ENCODE peak calls at places on chromosomes 6 and 20, in seven cellular contexts. One of them, this sample, is unnamed.

GRCh38 chr6:127053032-127053908 is 65.2 kb upstream of the RSPO3 start:
- DNase-seq in SK-N-DZ: no peak
- DNase-seq in Peyer's patch: no peak
- DNase-seq in choroid plexus epithelial cell: peak; percentile 56
- DNase-seq in stimulated activated CD4-positive, alpha-beta T cell treated with anti-CD3 and anti-CD28 coated beads, Interleukin-1b, Interleukin-23, amount 100 ng/mL, for 1 hour: no peak
- DNase-seq in occipital lobe: no peak
- DNase-seq in naive thymus-derived CD8-positive, alpha-beta T cell: no peak
- DNase-seq in this sample: no peak

GRCh38 chr6:57262491-57262890 is 40.4 kb upstream of the RAB23 start:
- DNase-seq in SK-N-DZ: no peak
- DNase-seq in Peyer's patch: peak; percentile 19
- DNase-seq in choroid plexus epithelial cell: peak; percentile 74
- DNase-seq in stimulated activated CD4-positive, alpha-beta T cell treated with anti-CD3 and anti-CD28 coated beads, Interleukin-1b, Interleukin-23, amount 100 ng/mL, for 1 hour: no peak
- DNase-seq in occipital lobe: no peak
- DNase-seq in naive thymus-derived CD8-positive, alpha-beta T cell: no peak
- DNase-seq in this sample: peak; percentile 73

GRCh38 chr20:64092258-64093012 is 8.2 kb upstream of the LKAAEAR1 start:
- DNase-seq in SK-N-DZ: peak; percentile 67
- DNase-seq in Peyer's patch: no peak
- DNase-seq in choroid plexus epithelial cell: no peak
- DNase-seq in stimulated activated CD4-positive, alpha-beta T cell treated with anti-CD3 and anti-CD28 coated beads, Interleukin-1b, Interleukin-23, amount 100 ng/mL, for 1 hour: no peak
- DNase-seq in occipital lobe: peak; percentile 38
- DNase-seq in naive thymus-derived CD8-positive, alpha-beta T cell: no peak
- DNase-seq in this sample: no peak

GRCh38 chr6:14452567-14453527 is 335.3 kb downstream of the CD83 start:
- DNase-seq in SK-N-DZ: peak; percentile 30
- DNase-seq in Peyer's patch: no peak
- DNase-seq in choroid plexus epithelial cell: no peak
- DNase-seq in stimulated activated CD4-positive, alpha-beta T cell treated with anti-CD3 and anti-CD28 coated beads, Interleukin-1b, Interleukin-23, amount 100 ng/mL, for 1 hour: no peak
- DNase-seq in occipital lobe: no peak
- DNase-seq in naive thymus-derived CD8-positive, alpha-beta T cell: peak; percentile 69
- DNase-seq in this sample: peak; percentile 47

GRCh38 chr6:79810153-79810806 is 137.1 kb downstream of the ELOVL4 start:
- DNase-seq in SK-N-DZ: peak; percentile 100
- DNase-seq in Peyer's patch: no peak
- DNase-seq in choroid plexus epithelial cell: peak; percentile 2
- DNase-seq in stimulated activated CD4-positive, alpha-beta T cell treated with anti-CD3 and anti-CD28 coated beads, Interleukin-1b, Interleukin-23, amount 100 ng/mL, for 1 hour: no peak
- DNase-seq in occipital lobe: no peak
- DNase-seq in naive thymus-derived CD8-positive, alpha-beta T cell: no peak
- DNase-seq in this sample: no peak

GRCh38 chr20:51531141-51531710 is 11.3 kb downstream of the NFATC2 start:
- DNase-seq in SK-N-DZ: no peak
- DNase-seq in Peyer's patch: no peak
- DNase-seq in choroid plexus epithelial cell: peak; percentile 12
- DNase-seq in stimulated activated CD4-positive, alpha-beta T cell treated with anti-CD3 and anti-CD28 coated beads, Interleukin-1b, Interleukin-23, amount 100 ng/mL, for 1 hour: peak; percentile 56
- DNase-seq in occipital lobe: no peak
- DNase-seq in naive thymus-derived CD8-positive, alpha-beta T cell: no peak
- DNase-seq in this sample: no peak

GRCh38 chr6:42110683-42111082 is 31.7 kb downstream of the C6orf132 start:
- DNase-seq in SK-N-DZ: no peak
- DNase-seq in Peyer's patch: no peak
- DNase-seq in choroid plexus epithelial cell: no peak
- DNase-seq in stimulated activated CD4-positive, alpha-beta T cell treated with anti-CD3 and anti-CD28 coated beads, Interleukin-1b, Interleukin-23, amount 100 ng/mL, for 1 hour: no peak
- DNase-seq in occipital lobe: no peak
- DNase-seq in naive thymus-derived CD8-positive, alpha-beta T cell: no peak
- DNase-seq in this sample: no peak

GRCh38 chr6:134534708-134535149 is 216.8 kb upstream of the SGK1 start:
- DNase-seq in SK-N-DZ: no peak
- DNase-seq in Peyer's patch: no peak
- DNase-seq in choroid plexus epithelial cell: peak; percentile 76
- DNase-seq in stimulated activated CD4-positive, alpha-beta T cell treated with anti-CD3 and anti-CD28 coated beads, Interleukin-1b, Interleukin-23, amount 100 ng/mL, for 1 hour: no peak
- DNase-seq in occipital lobe: no peak
- DNase-seq in naive thymus-derived CD8-positive, alpha-beta T cell: no peak
- DNase-seq in this sample: no peak

GRCh38 chr6:46044876-46045617 is 29.4 kb upstream of the CLIC5 start:
- DNase-seq in SK-N-DZ: no peak
- DNase-seq in Peyer's patch: no peak
- DNase-seq in choroid plexus epithelial cell: peak; percentile 91
- DNase-seq in stimulated activated CD4-positive, alpha-beta T cell treated with anti-CD3 and anti-CD28 coated beads, Interleukin-1b, Interleukin-23, amount 100 ng/mL, for 1 hour: no peak
- DNase-seq in occipital lobe: no peak
- DNase-seq in naive thymus-derived CD8-positive, alpha-beta T cell: no peak
- DNase-seq in this sample: peak; percentile 89

GRCh38 chr6:35181313-35181932 is 32.3 kb upstream of the SCUBE3 start:
- DNase-seq in SK-N-DZ: no peak
- DNase-seq in Peyer's patch: no peak
- DNase-seq in choroid plexus epithelial cell: peak; percentile 66
- DNase-seq in stimulated activated CD4-positive, alpha-beta T cell treated with anti-CD3 and anti-CD28 coated beads, Interleukin-1b, Interleukin-23, amount 100 ng/mL, for 1 hour: no peak
- DNase-seq in occipital lobe: no peak
- DNase-seq in naive thymus-derived CD8-positive, alpha-beta T cell: no peak
- DNase-seq in this sample: peak; percentile 65

GRCh38 chr20:64100946-64101688 is 6.2 kb downstream of the NPBWR2 start:
- DNase-seq in SK-N-DZ: no peak
- DNase-seq in Peyer's patch: no peak
- DNase-seq in choroid plexus epithelial cell: no peak
- DNase-seq in stimulated activated CD4-positive, alpha-beta T cell treated with anti-CD3 and anti-CD28 coated beads, Interleukin-1b, Interleukin-23, amount 100 ng/mL, for 1 hour: no peak
- DNase-seq in occipital lobe: no peak
- DNase-seq in naive thymus-derived CD8-positive, alpha-beta T cell: no peak
- DNase-seq in this sample: no peak

GRCh38 chr20:36061754-36062153 is 92.8 kb upstream of the EPB41L1 start:
- DNase-seq in SK-N-DZ: no peak
- DNase-seq in Peyer's patch: no peak
- DNase-seq in choroid plexus epithelial cell: no peak
- DNase-seq in stimulated activated CD4-positive, alpha-beta T cell treated with anti-CD3 and anti-CD28 coated beads, Interleukin-1b, Interleukin-23, amount 100 ng/mL, for 1 hour: no peak
- DNase-seq in occipital lobe: no peak
- DNase-seq in naive thymus-derived CD8-positive, alpha-beta T cell: no peak
- DNase-seq in this sample: no peak

GRCh38 chr6:14209005-14209404 is 91.4 kb downstream of the CD83 start:
- DNase-seq in SK-N-DZ: no peak
- DNase-seq in Peyer's patch: no peak
- DNase-seq in choroid plexus epithelial cell: no peak
- DNase-seq in stimulated activated CD4-positive, alpha-beta T cell treated with anti-CD3 and anti-CD28 coated beads, Interleukin-1b, Interleukin-23, amount 100 ng/mL, for 1 hour: no peak
- DNase-seq in occipital lobe: no peak
- DNase-seq in naive thymus-derived CD8-positive, alpha-beta T cell: no peak
- DNase-seq in this sample: peak; percentile 16

GRCh38 chr6:53301801-53302537 is 46.8 kb downstream of the ELOVL5 start:
- DNase-seq in SK-N-DZ: no peak
- DNase-seq in Peyer's patch: no peak
- DNase-seq in choroid plexus epithelial cell: no peak
- DNase-seq in stimulated activated CD4-positive, alpha-beta T cell treated with anti-CD3 and anti-CD28 coated beads, Interleukin-1b, Interleukin-23, amount 100 ng/mL, for 1 hour: no peak
- DNase-seq in occipital lobe: no peak
- DNase-seq in naive thymus-derived CD8-positive, alpha-beta T cell: no peak
- DNase-seq in this sample: peak; percentile 35

GRCh38 chr20:46699651-46700359 is 9.6 kb upstream of the SLC2A10 start:
- DNase-seq in SK-N-DZ: no peak
- DNase-seq in Peyer's patch: no peak
- DNase-seq in choroid plexus epithelial cell: peak; percentile 71
- DNase-seq in stimulated activated CD4-positive, alpha-beta T cell treated with anti-CD3 and anti-CD28 coated beads, Interleukin-1b, Interleukin-23, amount 100 ng/mL, for 1 hour: no peak
- DNase-seq in occipital lobe: no peak
- DNase-seq in naive thymus-derived CD8-positive, alpha-beta T cell: no peak
- DNase-seq in this sample: peak; percentile 57

GRCh38 chr6:136483906-136484305 is 66.3 kb downstream of the MAP7 start:
- DNase-seq in SK-N-DZ: no peak
- DNase-seq in Peyer's patch: no peak
- DNase-seq in choroid plexus epithelial cell: no peak
- DNase-seq in stimulated activated CD4-positive, alpha-beta T cell treated with anti-CD3 and anti-CD28 coated beads, Interleukin-1b, Interleukin-23, amount 100 ng/mL, for 1 hour: no peak
- DNase-seq in occipital lobe: no peak
- DNase-seq in naive thymus-derived CD8-positive, alpha-beta T cell: no peak
- DNase-seq in this sample: no peak

GRCh38 chr6:169173532-169174268 is 79.9 kb downstream of the THBS2 start:
- DNase-seq in SK-N-DZ: no peak
- DNase-seq in Peyer's patch: no peak
- DNase-seq in choroid plexus epithelial cell: no peak
- DNase-seq in stimulated activated CD4-positive, alpha-beta T cell treated with anti-CD3 and anti-CD28 coated beads, Interleukin-1b, Interleukin-23, amount 100 ng/mL, for 1 hour: no peak
- DNase-seq in occipital lobe: no peak
- DNase-seq in naive thymus-derived CD8-positive, alpha-beta T cell: no peak
- DNase-seq in this sample: peak; percentile 66

GRCh38 chr6:28488916-28489365 is 26.7 kb downstream of the GPX6 start:
- DNase-seq in SK-N-DZ: peak; percentile 29
- DNase-seq in Peyer's patch: no peak
- DNase-seq in choroid plexus epithelial cell: peak; percentile 83
- DNase-seq in stimulated activated CD4-positive, alpha-beta T cell treated with anti-CD3 and anti-CD28 coated beads, Interleukin-1b, Interleukin-23, amount 100 ng/mL, for 1 hour: no peak
- DNase-seq in occipital lobe: no peak
- DNase-seq in naive thymus-derived CD8-positive, alpha-beta T cell: peak; percentile 53
- DNase-seq in this sample: peak; percentile 64

GRCh38 chr6:107320126-107320525 is 139.2 kb downstream of the PDSS2 start:
- DNase-seq in SK-N-DZ: no peak
- DNase-seq in Peyer's patch: no peak
- DNase-seq in choroid plexus epithelial cell: no peak
- DNase-seq in stimulated activated CD4-positive, alpha-beta T cell treated with anti-CD3 and anti-CD28 coated beads, Interleukin-1b, Interleukin-23, amount 100 ng/mL, for 1 hour: no peak
- DNase-seq in occipital lobe: no peak
- DNase-seq in naive thymus-derived CD8-positive, alpha-beta T cell: no peak
- DNase-seq in this sample: peak; percentile 70

GRCh38 chr6:151286192-151286591 is 46.4 kb downstream of the AKAP12 start:
- DNase-seq in SK-N-DZ: no peak
- DNase-seq in Peyer's patch: no peak
- DNase-seq in choroid plexus epithelial cell: peak; percentile 41
- DNase-seq in stimulated activated CD4-positive, alpha-beta T cell treated with anti-CD3 and anti-CD28 coated beads, Interleukin-1b, Interleukin-23, amount 100 ng/mL, for 1 hour: no peak
- DNase-seq in occipital lobe: no peak
- DNase-seq in naive thymus-derived CD8-positive, alpha-beta T cell: no peak
- DNase-seq in this sample: peak; percentile 16

GRCh38 chr20:24786646-24787045 is 162.4 kb upstream of the CST7 start:
- DNase-seq in SK-N-DZ: no peak
- DNase-seq in Peyer's patch: no peak
- DNase-seq in choroid plexus epithelial cell: no peak
- DNase-seq in stimulated activated CD4-positive, alpha-beta T cell treated with anti-CD3 and anti-CD28 coated beads, Interleukin-1b, Interleukin-23, amount 100 ng/mL, for 1 hour: no peak
- DNase-seq in occipital lobe: no peak
- DNase-seq in naive thymus-derived CD8-positive, alpha-beta T cell: no peak
- DNase-seq in this sample: no peak

GRCh38 chr20:19699132-19699971 is 58.7 kb upstream of the RIN2 start:
- DNase-seq in SK-N-DZ: no peak
- DNase-seq in Peyer's patch: no peak
- DNase-seq in choroid plexus epithelial cell: peak; percentile 87
- DNase-seq in stimulated activated CD4-positive, alpha-beta T cell treated with anti-CD3 and anti-CD28 coated beads, Interleukin-1b, Interleukin-23, amount 100 ng/mL, for 1 hour: no peak
- DNase-seq in occipital lobe: no peak
- DNase-seq in naive thymus-derived CD8-positive, alpha-beta T cell: no peak
- DNase-seq in this sample: peak; percentile 88

GRCh38 chr20:32966881-32967781 is 37.1 kb downstream of the SUN5 start:
- DNase-seq in SK-N-DZ: no peak
- DNase-seq in Peyer's patch: peak; percentile 54
- DNase-seq in choroid plexus epithelial cell: no peak
- DNase-seq in stimulated activated CD4-positive, alpha-beta T cell treated with anti-CD3 and anti-CD28 coated beads, Interleukin-1b, Interleukin-23, amount 100 ng/mL, for 1 hour: no peak
- DNase-seq in occipital lobe: no peak
- DNase-seq in naive thymus-derived CD8-positive, alpha-beta T cell: peak; percentile 73
- DNase-seq in this sample: no peak

GRCh38 chr6:101818056-101818455 is 424.5 kb downstream of the GRIK2 start:
- DNase-seq in SK-N-DZ: no peak
- DNase-seq in Peyer's patch: no peak
- DNase-seq in choroid plexus epithelial cell: no peak
- DNase-seq in stimulated activated CD4-positive, alpha-beta T cell treated with anti-CD3 and anti-CD28 coated beads, Interleukin-1b, Interleukin-23, amount 100 ng/mL, for 1 hour: no peak
- DNase-seq in occipital lobe: no peak
- DNase-seq in naive thymus-derived CD8-positive, alpha-beta T cell: no peak
- DNase-seq in this sample: no peak

GRCh38 chr6:97674802-97675201 is 391.8 kb upstream of the MMS22L start:
- DNase-seq in SK-N-DZ: peak; percentile 7
- DNase-seq in Peyer's patch: no peak
- DNase-seq in choroid plexus epithelial cell: peak; percentile 48
- DNase-seq in stimulated activated CD4-positive, alpha-beta T cell treated with anti-CD3 and anti-CD28 coated beads, Interleukin-1b, Interleukin-23, amount 100 ng/mL, for 1 hour: no peak
- DNase-seq in occipital lobe: no peak
- DNase-seq in naive thymus-derived CD8-positive, alpha-beta T cell: no peak
- DNase-seq in this sample: peak; percentile 33

GRCh38 chr6:80289727-80290126 is 183.3 kb downstream of the BCKDHB start:
- DNase-seq in SK-N-DZ: no peak
- DNase-seq in Peyer's patch: no peak
- DNase-seq in choroid plexus epithelial cell: no peak
- DNase-seq in stimulated activated CD4-positive, alpha-beta T cell treated with anti-CD3 and anti-CD28 coated beads, Interleukin-1b, Interleukin-23, amount 100 ng/mL, for 1 hour: no peak
- DNase-seq in occipital lobe: no peak
- DNase-seq in naive thymus-derived CD8-positive, alpha-beta T cell: no peak
- DNase-seq in this sample: no peak

GRCh38 chr6:88748141-88748540 is 215.3 kb downstream of the RNGTT start:
- DNase-seq in SK-N-DZ: no peak
- DNase-seq in Peyer's patch: no peak
- DNase-seq in choroid plexus epithelial cell: peak; percentile 39
- DNase-seq in stimulated activated CD4-positive, alpha-beta T cell treated with anti-CD3 and anti-CD28 coated beads, Interleukin-1b, Interleukin-23, amount 100 ng/mL, for 1 hour: no peak
- DNase-seq in occipital lobe: no peak
- DNase-seq in naive thymus-derived CD8-positive, alpha-beta T cell: no peak
- DNase-seq in this sample: no peak

GRCh38 chr6:23873161-23873560 is 252.9 kb upstream of the NRSN1 start:
- DNase-seq in SK-N-DZ: no peak
- DNase-seq in Peyer's patch: no peak
- DNase-seq in choroid plexus epithelial cell: no peak
- DNase-seq in stimulated activated CD4-positive, alpha-beta T cell treated with anti-CD3 and anti-CD28 coated beads, Interleukin-1b, Interleukin-23, amount 100 ng/mL, for 1 hour: no peak
- DNase-seq in occipital lobe: no peak
- DNase-seq in naive thymus-derived CD8-positive, alpha-beta T cell: no peak
- DNase-seq in this sample: no peak

This sample was measured in fibroblast of lung.